ENCODE peak calls at places on chromosomes 16 and 17, in five cellular contexts. N is natural killer cell, I is osteocyte, H is cardiac muscle cell, J is smooth muscle cell of the brain vasculature. F is an unnamed sample.

GRCh38 chr17:48441231-48441711 is 11.3 kb upstream of the SKAP1 start:
- DNase-seq in N (peak), I (no peak), H (no peak), J (no peak), F (no peak)

GRCh38 chr17:61404702-61405046 is 5.0 kb downstream of the TBX2 start:
- DNase-seq in N (no peak), I (no peak), H (no peak), J (no peak), F (no peak)

GRCh38 chr16:78866556-78866955 is 734.0 kb downstream of the MAF start:
- DNase-seq in N (no peak), I (no peak), H (no peak), J (no peak), F (no peak)

GRCh38 chr17:81179861-81180260 is 13.8 kb upstream of the AATK start:
- DNase-seq in N (no peak), I (no peak), H (peak), J (no peak), F (no peak)

GRCh38 chr16:719815-720506 is 985 bp upstream of the ANTKMT start:
- DNase-seq in N (no peak), I (no peak), H (no peak), J (no peak), F (peak)

GRCh38 chr17:82097187-82097918 is 683 bp downstream of the FASN start:
- DNase-seq in N (no peak), I (peak), H (peak), J (no peak), F (no peak)

GRCh38 chr16:67399749-67400704 is 6.7 kb upstream of the TPPP3 start:
- DNase-seq in N (no peak), I (no peak), H (no peak), J (no peak), F (no peak)

GRCh38 chr17:5773942-5774341 is 189.6 kb upstream of the NLRP1 start:
- DNase-seq in N (no peak), I (no peak), H (no peak), J (no peak), F (no peak)

GRCh38 chr17:73838815-73839214 is 194.6 kb upstream of the SDK2 start:
- DNase-seq in N (no peak), I (no peak), H (no peak), J (no peak), F (no peak)

GRCh38 chr16:67406111-67406593 is 10.1 kb downstream of the ZDHHC1 start:
- DNase-seq in N (no peak), I (no peak), H (no peak), J (no peak), F (no peak)

GRCh38 chr17:80879723-80880649 is 111.7 kb upstream of the CHMP6 start:
- DNase-seq in N (no peak), I (no peak), H (no peak), J (no peak), F (no peak)

GRCh38 chr17:1485311-1485747 is 7.2 kb downstream of the MYO1C start:
- DNase-seq in N (peak), I (no peak), H (peak), J (no peak), F (no peak)

GRCh38 chr16:9008335-9009260 is 44.9 kb upstream of the USP7 start:
- DNase-seq in N (peak), I (peak), H (peak), J (peak), F (peak)

GRCh38 chr16:60929-61878 is 7.6 kb downstream of the SNRNP25 start:
- DNase-seq in N (no peak), I (no peak), H (no peak), J (no peak), F (no peak)

GRCh38 chr16:52451971-52452421 is 94.9 kb downstream of the TOX3 start:
- DNase-seq in N (no peak), I (no peak), H (no peak), J (no peak), F (no peak)

GRCh38 chr17:30600830-30601494 is 123.8 kb downstream of the GOSR1 start:
- DNase-seq in N (no peak), I (no peak), H (peak), J (no peak), F (no peak)

GRCh38 chr17:73357318-73357717 is 45.5 kb upstream of the CDC42EP4 start:
- DNase-seq in N (no peak), I (no peak), H (no peak), J (no peak), F (no peak)

GRCh38 chr17:28703552-28704218 is 8.0 kb downstream of the PROCA1 start:
- DNase-seq in N (no peak), I (no peak), H (no peak), J (no peak), F (no peak)

GRCh38 chr17:82551779-82552457 is 32.4 kb downstream of the FOXK2 start:
- DNase-seq in N (peak), I (no peak), H (peak), J (no peak), F (no peak)

GRCh38 chr17:78781339-78782304 is at the start of gene CYTH1:
- DNase-seq in N (peak), I (no peak), H (peak), J (no peak), F (no peak)

GRCh38 chr16:86355951-86356350 is 154.4 kb upstream of the FOXF1 start:
- DNase-seq in N (no peak), I (no peak), H (no peak), J (no peak), F (no peak)

GRCh38 chr17:68777243-68777855 is 176.2 kb upstream of the FAM20A start:
- DNase-seq in N (no peak), I (no peak), H (peak), J (peak), F (no peak)

GRCh38 chr16:2282866-2283555 is 15.1 kb upstream of the RNPS1 start:
- DNase-seq in N (no peak), I (no peak), H (no peak), J (no peak), F (no peak)

GRCh38 chr17:27664606-27664965 is 33.6 kb downstream of the LGALS9 start:
- DNase-seq in N (no peak), I (no peak), H (no peak), J (no peak), F (no peak)

GRCh38 chr16:1997591-1998359 is 8.0 kb downstream of the SYNGR3 start:
- DNase-seq in N (no peak), I (no peak), H (no peak), J (no peak), F (no peak)

GRCh38 chr17:71519285-71519684 is 601.5 kb upstream of the SOX9 start:
- DNase-seq in N (no peak), I (no peak), H (no peak), J (no peak), F (no peak)

GRCh38 chr17:42848093-42848492 is 2.9 kb upstream of the AOC3 start:
- DNase-seq in N (no peak), I (no peak), H (no peak), J (no peak), F (no peak)

GRCh38 chr16:11844499-11844898 is 6.8 kb downstream of the RSL1D1 start:
- DNase-seq in N (no peak), I (no peak), H (no peak), J (no peak), F (no peak)

GRCh38 chr16:85614338-85615013 is 1.4 kb downstream of the GSE1 start:
- DNase-seq in N (no peak), I (no peak), H (peak), J (no peak), F (peak)

GRCh38 chr17:57085448-57086068 is 512 bp downstream of the AKAP1 start:
- DNase-seq in N (peak), I (no peak), H (peak), J (no peak), F (peak)

GRCh38 chr17:27226611-27227234 is 67.2 kb upstream of the WSB1 start:
- DNase-seq in N (no peak), I (no peak), H (no peak), J (no peak), F (no peak)

GRCh38 chr17:79833744-79834574 is 5.3 kb downstream of the CBX4 start:
- DNase-seq in N (no peak), I (peak), H (peak), J (no peak), F (no peak)

F was measured in NCI-H2227 treated with DMSO at 0.1 percent for 48 hours.